ENCODE peak calls at places on chromosome 2, in ten cellular contexts. One of them, this sample, is unnamed. For H3K27me3, the result is how much of the 10 kb centered on the place peaks cover.

GRCh38 chr2:120525056-120526046 is 179.4 kb downstream of the INHBB start:
- DNase-seq in testis: no peak
- DNase-seq in breast epithelium: no peak
- DNase-seq in heart right ventricle: peak
- DNase-seq in IMR-90: no peak
- DNase-seq in body of pancreas: peak
- DNase-seq in pancreas: no peak
- DNase-seq in heart left ventricle: peak
- DNase-seq in transverse colon: no peak
- DNase-seq in cardiac muscle cell: no peak
- DNase-seq in this sample: no peak

GRCh38 chr2:98172951-98173350 is 86.0 kb downstream of the VWA3B start:
- DNase-seq in testis: no peak
- DNase-seq in breast epithelium: no peak
- DNase-seq in cardiac muscle cell: no peak
- DNase-seq in pancreas: no peak
- DNase-seq in heart left ventricle: no peak
- DNase-seq in body of pancreas: no peak
- DNase-seq in IMR-90: no peak
- DNase-seq in transverse colon: no peak
- DNase-seq in heart right ventricle: no peak
- DNase-seq in this sample: no peak

GRCh38 chr2:226060228-226060627 is 660.7 kb downstream of the NYAP2 start:
- DNase-seq in heart left ventricle: no peak
- DNase-seq in transverse colon: no peak
- DNase-seq in testis: no peak
- DNase-seq in cardiac muscle cell: no peak
- DNase-seq in heart right ventricle: no peak
- DNase-seq in body of pancreas: no peak
- DNase-seq in pancreas: no peak
- DNase-seq in breast epithelium: no peak
- DNase-seq in IMR-90: peak
- DNase-seq in this sample: no peak

GRCh38 chr2:73870084-73870483 is 22.7 kb upstream of the ACTG2 start:
- DNase-seq in heart right ventricle: peak
- DNase-seq in body of pancreas: peak
- DNase-seq in breast epithelium: peak
- DNase-seq in testis: peak
- DNase-seq in pancreas: no peak
- DNase-seq in heart left ventricle: peak
- DNase-seq in transverse colon: peak
- DNase-seq in IMR-90: peak
- DNase-seq in cardiac muscle cell: peak
- DNase-seq in this sample: no peak

GRCh38 chr2:15846626-15847025 is 93.7 kb upstream of the MYCN start:
- DNase-seq in transverse colon: no peak
- DNase-seq in breast epithelium: no peak
- DNase-seq in IMR-90: no peak
- DNase-seq in testis: no peak
- DNase-seq in pancreas: no peak
- DNase-seq in body of pancreas: no peak
- DNase-seq in heart left ventricle: no peak
- DNase-seq in heart right ventricle: no peak
- DNase-seq in cardiac muscle cell: no peak
- DNase-seq in this sample: no peak

GRCh38 chr2:85584857-85585780 is 888 bp downstream of the VAMP5 start:
- DNase-seq in testis: no peak
- DNase-seq in heart right ventricle: peak
- DNase-seq in body of pancreas: peak
- DNase-seq in heart left ventricle: peak
- DNase-seq in pancreas: peak
- DNase-seq in IMR-90: peak
- DNase-seq in breast epithelium: no peak
- DNase-seq in transverse colon: peak
- DNase-seq in cardiac muscle cell: peak
- DNase-seq in this sample: no peak

GRCh38 chr2:235024191-235024611 is 72.4 kb downstream of the SH3BP4 start:
- DNase-seq in body of pancreas: no peak
- DNase-seq in heart right ventricle: no peak
- DNase-seq in pancreas: no peak
- DNase-seq in testis: no peak
- DNase-seq in heart left ventricle: no peak
- DNase-seq in cardiac muscle cell: no peak
- DNase-seq in IMR-90: peak
- DNase-seq in breast epithelium: no peak
- DNase-seq in transverse colon: no peak
- DNase-seq in this sample: no peak

GRCh38 chr2:176136375-176137248 is 7.1 kb downstream of the HOXD8 start:
- DNase-seq in heart left ventricle: no peak
- DNase-seq in breast epithelium: no peak
- DNase-seq in pancreas: no peak
- DNase-seq in transverse colon: peak
- DNase-seq in IMR-90: no peak
- DNase-seq in heart right ventricle: no peak
- DNase-seq in testis: peak
- DNase-seq in cardiac muscle cell: peak
- DNase-seq in body of pancreas: no peak
- DNase-seq in this sample: no peak

GRCh38 chr2:46988230-46988629 is 72.6 kb upstream of the MCFD2 start:
- DNase-seq in testis: no peak
- DNase-seq in cardiac muscle cell: no peak
- DNase-seq in transverse colon: no peak
- DNase-seq in breast epithelium: no peak
- DNase-seq in pancreas: no peak
- DNase-seq in heart left ventricle: no peak
- DNase-seq in body of pancreas: no peak
- DNase-seq in IMR-90: no peak
- DNase-seq in heart right ventricle: no peak
- DNase-seq in this sample: no peak
- H3K27ac ChIP-seq in testis: no peak
- H3K27ac ChIP-seq in cardiac muscle cell: no peak
- H3K27ac ChIP-seq in transverse colon: peak
- H3K27ac ChIP-seq in breast epithelium: peak
- H3K27ac ChIP-seq in pancreas: peak
- H3K27ac ChIP-seq in heart left ventricle: peak
- H3K27ac ChIP-seq in body of pancreas: peak
- H3K27ac ChIP-seq in IMR-90: no peak
- H3K27ac ChIP-seq in heart right ventricle: peak
- H3K27ac ChIP-seq in this sample: no peak

GRCh38 chr2:104734937-104735586 is 118.9 kb upstream of the POU3F3 start:
- DNase-seq in body of pancreas: no peak
- DNase-seq in testis: no peak
- DNase-seq in pancreas: no peak
- DNase-seq in IMR-90: no peak
- DNase-seq in heart left ventricle: no peak
- DNase-seq in breast epithelium: no peak
- DNase-seq in cardiac muscle cell: no peak
- DNase-seq in transverse colon: no peak
- DNase-seq in heart right ventricle: no peak
- DNase-seq in this sample: no peak

GRCh38 chr2:104736026-104736425 is 117.9 kb upstream of the POU3F3 start:
- DNase-seq in pancreas: no peak
- DNase-seq in breast epithelium: no peak
- DNase-seq in heart left ventricle: no peak
- DNase-seq in cardiac muscle cell: no peak
- DNase-seq in transverse colon: no peak
- DNase-seq in IMR-90: no peak
- DNase-seq in body of pancreas: no peak
- DNase-seq in testis: no peak
- DNase-seq in heart right ventricle: no peak
- DNase-seq in this sample: no peak

DNA sequence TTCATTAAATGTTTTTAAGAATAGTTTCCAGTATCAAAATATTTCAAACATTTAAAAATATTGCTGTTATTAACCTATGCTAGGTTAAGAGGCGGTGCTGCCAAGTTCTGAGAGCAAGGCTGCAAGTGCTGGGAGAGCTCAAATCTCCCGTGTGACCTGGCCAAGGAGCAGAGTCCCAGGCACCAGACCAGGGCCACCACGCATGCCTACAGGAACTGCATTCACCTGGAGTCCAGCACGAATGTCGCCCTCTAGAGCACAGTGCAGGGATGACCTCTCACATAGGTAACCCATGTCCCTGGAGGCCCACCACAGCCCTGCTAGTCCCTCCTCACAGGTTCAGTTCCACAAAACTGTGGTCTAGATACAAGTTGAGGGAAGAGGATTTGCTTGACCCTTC is 120.4 kb upstream of the POU3F3 start:
- DNase-seq in IMR-90: no peak
- DNase-seq in transverse colon: peak
- DNase-seq in testis: peak
- DNase-seq in cardiac muscle cell: no peak
- DNase-seq in body of pancreas: peak
- DNase-seq in heart left ventricle: no peak
- DNase-seq in breast epithelium: no peak
- DNase-seq in pancreas: no peak
- DNase-seq in heart right ventricle: no peak
- DNase-seq in this sample: no peak
- TF ChIP-seq CTCF in IMR-90: no peak
- TF ChIP-seq CTCF in transverse colon: no peak
- TF ChIP-seq CTCF in testis: no peak
- TF ChIP-seq CTCF in cardiac muscle cell: no peak
- TF ChIP-seq CTCF in body of pancreas: no peak
- TF ChIP-seq CTCF in heart left ventricle: no peak
- TF ChIP-seq CTCF in breast epithelium: no peak
- TF ChIP-seq CTCF in pancreas: no peak
- TF ChIP-seq CTCF in heart right ventricle: no peak
- TF ChIP-seq CTCF in this sample: no peak

DNA sequence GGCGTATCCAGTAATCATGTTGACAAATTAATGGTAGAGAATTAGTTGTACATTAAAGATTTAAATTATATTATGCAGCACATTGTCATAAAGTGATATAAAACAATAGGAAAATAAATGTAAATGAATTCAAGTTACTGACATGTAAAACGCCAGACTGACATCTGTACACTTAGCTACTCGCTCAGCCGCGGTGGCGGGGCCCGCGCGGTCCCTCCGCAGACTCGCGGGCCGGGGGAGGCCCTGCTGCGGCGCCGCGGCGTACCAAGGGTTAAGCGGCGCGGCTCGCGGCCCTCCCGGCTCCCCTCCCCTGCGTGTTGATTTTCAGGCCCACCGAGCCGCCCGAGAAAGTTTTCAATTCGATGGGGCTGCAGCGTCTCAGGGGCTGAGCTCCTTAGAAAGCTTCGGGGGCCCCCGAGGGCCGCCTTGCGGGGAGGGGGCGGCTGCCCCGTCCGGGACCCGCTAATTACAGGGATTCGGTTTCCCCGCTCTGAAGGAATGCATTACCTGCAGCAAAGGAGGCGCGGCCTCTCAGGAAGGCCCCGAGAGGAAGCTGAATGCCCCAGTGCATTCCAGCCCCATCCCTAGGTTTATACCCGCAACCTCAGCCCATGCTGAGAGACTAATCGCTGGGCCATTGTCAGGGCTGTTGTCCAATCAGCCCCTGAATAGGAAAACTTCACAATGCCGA is 138.9 kb upstream of the SIX3 start:
- DNase-seq in pancreas: no peak
- DNase-seq in heart right ventricle: no peak
- DNase-seq in breast epithelium: no peak
- DNase-seq in IMR-90: no peak
- DNase-seq in body of pancreas: no peak
- DNase-seq in cardiac muscle cell: no peak
- DNase-seq in heart left ventricle: no peak
- DNase-seq in transverse colon: no peak
- DNase-seq in testis: no peak
- DNase-seq in this sample: no peak
- H3K27me3 ChIP-seq in pancreas: under half
- H3K27me3 ChIP-seq in heart right ventricle: half or more
- H3K27me3 ChIP-seq in breast epithelium: half or more
- H3K27me3 ChIP-seq in IMR-90: half or more
- H3K27me3 ChIP-seq in body of pancreas: under half
- H3K27me3 ChIP-seq in cardiac muscle cell: half or more
- H3K27me3 ChIP-seq in heart left ventricle: half or more
- H3K27me3 ChIP-seq in transverse colon: half or more
- H3K27me3 ChIP-seq in testis: under half
- H3K27me3 ChIP-seq in this sample: under half

GRCh38 chr2:216372761-216373291 is 543 bp upstream of the MARCHF4 start:
- DNase-seq in testis: no peak
- DNase-seq in cardiac muscle cell: peak
- DNase-seq in breast epithelium: no peak
- DNase-seq in pancreas: no peak
- DNase-seq in IMR-90: peak
- DNase-seq in body of pancreas: no peak
- DNase-seq in heart left ventricle: no peak
- DNase-seq in heart right ventricle: no peak
- DNase-seq in transverse colon: no peak
- DNase-seq in this sample: no peak

GRCh38 chr2:216373896-216374295 is 1.6 kb upstream of the MARCHF4 start:
- DNase-seq in pancreas: no peak
- DNase-seq in heart right ventricle: no peak
- DNase-seq in testis: no peak
- DNase-seq in breast epithelium: no peak
- DNase-seq in heart left ventricle: no peak
- DNase-seq in transverse colon: no peak
- DNase-seq in IMR-90: peak
- DNase-seq in body of pancreas: no peak
- DNase-seq in cardiac muscle cell: no peak
- DNase-seq in this sample: no peak

GRCh38 chr2:216369821-216370220 is 2.5 kb downstream of the MARCHF4 start:
- DNase-seq in heart left ventricle: no peak
- DNase-seq in transverse colon: no peak
- DNase-seq in breast epithelium: no peak
- DNase-seq in pancreas: no peak
- DNase-seq in testis: no peak
- DNase-seq in heart right ventricle: no peak
- DNase-seq in body of pancreas: no peak
- DNase-seq in cardiac muscle cell: no peak
- DNase-seq in IMR-90: no peak
- DNase-seq in this sample: no peak

GRCh38 chr2:216371756-216372702 is at the start of gene MARCHF4:
- DNase-seq in pancreas: peak
- DNase-seq in body of pancreas: peak
- DNase-seq in testis: peak
- DNase-seq in heart right ventricle: peak
- DNase-seq in cardiac muscle cell: peak
- DNase-seq in heart left ventricle: peak
- DNase-seq in transverse colon: peak
- DNase-seq in breast epithelium: peak
- DNase-seq in IMR-90: peak
- DNase-seq in this sample: peak

DNA sequence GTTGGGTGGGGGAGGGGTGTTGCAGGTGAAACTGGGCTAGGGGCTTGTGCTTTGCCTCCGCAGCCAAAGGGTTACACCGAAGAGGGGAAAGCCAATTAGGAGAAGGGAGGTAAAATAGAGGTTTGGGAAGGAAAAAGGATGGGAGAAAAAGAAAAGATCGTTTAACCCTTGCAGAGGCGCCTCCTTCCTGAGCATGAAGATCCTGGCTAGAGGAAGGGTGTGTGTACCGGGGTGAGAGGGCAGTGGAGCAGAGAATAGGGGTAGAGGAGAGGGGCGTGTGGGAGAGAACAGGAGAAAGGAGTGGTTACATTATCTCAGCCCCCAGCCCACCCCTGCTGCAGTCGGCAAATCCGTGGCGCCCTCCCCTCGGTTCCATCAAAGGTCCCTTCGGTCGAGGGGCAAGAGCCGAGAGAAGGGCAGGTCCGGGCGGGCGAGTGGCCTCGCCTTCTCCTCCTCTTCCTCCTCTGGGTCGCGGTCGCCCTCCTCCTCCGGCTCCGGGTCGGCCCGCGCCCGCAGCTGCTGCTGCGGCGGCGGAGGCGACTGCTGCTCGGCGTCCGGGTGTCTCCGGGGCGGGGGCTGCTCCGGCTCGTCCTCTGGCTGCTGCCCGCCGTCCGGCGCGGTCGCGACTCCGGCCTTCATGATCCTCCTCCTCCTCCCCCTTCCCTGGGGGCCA is 1.2 kb downstream of the MARCHF4 start:
- DNase-seq in transverse colon: no peak
- DNase-seq in body of pancreas: no peak
- DNase-seq in cardiac muscle cell: no peak
- DNase-seq in testis: no peak
- DNase-seq in IMR-90: no peak
- DNase-seq in heart right ventricle: no peak
- DNase-seq in breast epithelium: no peak
- DNase-seq in pancreas: no peak
- DNase-seq in heart left ventricle: no peak
- DNase-seq in this sample: no peak
- H3K27ac ChIP-seq in transverse colon: no peak
- H3K27ac ChIP-seq in body of pancreas: no peak
- H3K27ac ChIP-seq in cardiac muscle cell: no peak
- H3K27ac ChIP-seq in testis: no peak
- H3K27ac ChIP-seq in IMR-90: peak
- H3K27ac ChIP-seq in heart right ventricle: no peak
- H3K27ac ChIP-seq in breast epithelium: no peak
- H3K27ac ChIP-seq in pancreas: no peak
- H3K27ac ChIP-seq in heart left ventricle: no peak
- H3K27ac ChIP-seq in this sample: no peak